ENCODE peak calls at places on chromosomes 1 and 21, in six cellular contexts. One of them, this sample, is unnamed.

GRCh38 chr1:27863552-27863943 is 8.8 kb upstream of the THEMIS2 start:
- DNase-seq in neural crest cell: no peak
- DNase-seq in AG09319: no peak
- DNase-seq in PC-3: no peak
- DNase-seq in mesothelial cell of epicardium: no peak
- DNase-seq in HFFc6: no peak
- DNase-seq in this sample: no peak

GRCh38 chr1:204089044-204089751 is 16.3 kb downstream of the SOX13 start:
- DNase-seq in AG09319: no peak
- DNase-seq in mesothelial cell of epicardium: no peak
- DNase-seq in HFFc6: peak
- DNase-seq in PC-3: no peak
- DNase-seq in neural crest cell: no peak
- DNase-seq in this sample: no peak

GRCh38 chr1:245888809-245889208 is 618.3 kb downstream of the SMYD3 start:
- DNase-seq in PC-3: peak
- DNase-seq in AG09319: no peak
- DNase-seq in mesothelial cell of epicardium: no peak
- DNase-seq in neural crest cell: no peak
- DNase-seq in HFFc6: peak
- DNase-seq in this sample: no peak

GRCh38 chr1:19734472-19734999 is 65.2 kb downstream of the TMCO4 start:
- DNase-seq in mesothelial cell of epicardium: no peak
- DNase-seq in PC-3: no peak
- DNase-seq in AG09319: no peak
- DNase-seq in neural crest cell: no peak
- DNase-seq in HFFc6: peak
- DNase-seq in this sample: no peak

GRCh38 chr1:31723828-31724359 is 20.1 kb upstream of the COL16A1 start:
- DNase-seq in neural crest cell: peak
- DNase-seq in PC-3: peak
- DNase-seq in AG09319: no peak
- DNase-seq in mesothelial cell of epicardium: peak
- DNase-seq in HFFc6: peak
- DNase-seq in this sample: no peak

GRCh38 chr1:228228601-228229074 is 20.8 kb downstream of the OBSCN start:
- DNase-seq in AG09319: peak
- DNase-seq in mesothelial cell of epicardium: no peak
- DNase-seq in PC-3: peak
- DNase-seq in neural crest cell: no peak
- DNase-seq in HFFc6: peak
- DNase-seq in this sample: no peak

GRCh38 chr1:65230741-65231439 is 78.5 kb upstream of the DNAJC6 start:
- DNase-seq in AG09319: no peak
- DNase-seq in neural crest cell: no peak
- DNase-seq in mesothelial cell of epicardium: no peak
- DNase-seq in HFFc6: no peak
- DNase-seq in PC-3: peak
- DNase-seq in this sample: no peak

GRCh38 chr1:111209622-111210021 is 9.2 kb upstream of the DENND2D start:
- DNase-seq in mesothelial cell of epicardium: no peak
- DNase-seq in PC-3: no peak
- DNase-seq in HFFc6: no peak
- DNase-seq in neural crest cell: no peak
- DNase-seq in AG09319: no peak
- DNase-seq in this sample: no peak

GRCh38 chr1:152044386-152044785 is 7.6 kb upstream of the S100A11 start:
- DNase-seq in neural crest cell: no peak
- DNase-seq in AG09319: no peak
- DNase-seq in HFFc6: no peak
- DNase-seq in mesothelial cell of epicardium: no peak
- DNase-seq in PC-3: no peak
- DNase-seq in this sample: no peak

GRCh38 chr1:51482881-51483280 is 36.2 kb downstream of the EPS15 start:
- DNase-seq in HFFc6: no peak
- DNase-seq in neural crest cell: no peak
- DNase-seq in AG09319: no peak
- DNase-seq in mesothelial cell of epicardium: no peak
- DNase-seq in PC-3: no peak
- DNase-seq in this sample: no peak

GRCh38 chr1:103063911-103064310 is 44.4 kb downstream of the COL11A1 start:
- DNase-seq in PC-3: no peak
- DNase-seq in mesothelial cell of epicardium: no peak
- DNase-seq in neural crest cell: no peak
- DNase-seq in HFFc6: no peak
- DNase-seq in AG09319: no peak
- DNase-seq in this sample: no peak

GRCh38 chr1:216665891-216666290 is 57.3 kb downstream of the ESRRG start:
- DNase-seq in AG09319: no peak
- DNase-seq in HFFc6: no peak
- DNase-seq in neural crest cell: no peak
- DNase-seq in mesothelial cell of epicardium: no peak
- DNase-seq in PC-3: no peak
- DNase-seq in this sample: no peak

DNA sequence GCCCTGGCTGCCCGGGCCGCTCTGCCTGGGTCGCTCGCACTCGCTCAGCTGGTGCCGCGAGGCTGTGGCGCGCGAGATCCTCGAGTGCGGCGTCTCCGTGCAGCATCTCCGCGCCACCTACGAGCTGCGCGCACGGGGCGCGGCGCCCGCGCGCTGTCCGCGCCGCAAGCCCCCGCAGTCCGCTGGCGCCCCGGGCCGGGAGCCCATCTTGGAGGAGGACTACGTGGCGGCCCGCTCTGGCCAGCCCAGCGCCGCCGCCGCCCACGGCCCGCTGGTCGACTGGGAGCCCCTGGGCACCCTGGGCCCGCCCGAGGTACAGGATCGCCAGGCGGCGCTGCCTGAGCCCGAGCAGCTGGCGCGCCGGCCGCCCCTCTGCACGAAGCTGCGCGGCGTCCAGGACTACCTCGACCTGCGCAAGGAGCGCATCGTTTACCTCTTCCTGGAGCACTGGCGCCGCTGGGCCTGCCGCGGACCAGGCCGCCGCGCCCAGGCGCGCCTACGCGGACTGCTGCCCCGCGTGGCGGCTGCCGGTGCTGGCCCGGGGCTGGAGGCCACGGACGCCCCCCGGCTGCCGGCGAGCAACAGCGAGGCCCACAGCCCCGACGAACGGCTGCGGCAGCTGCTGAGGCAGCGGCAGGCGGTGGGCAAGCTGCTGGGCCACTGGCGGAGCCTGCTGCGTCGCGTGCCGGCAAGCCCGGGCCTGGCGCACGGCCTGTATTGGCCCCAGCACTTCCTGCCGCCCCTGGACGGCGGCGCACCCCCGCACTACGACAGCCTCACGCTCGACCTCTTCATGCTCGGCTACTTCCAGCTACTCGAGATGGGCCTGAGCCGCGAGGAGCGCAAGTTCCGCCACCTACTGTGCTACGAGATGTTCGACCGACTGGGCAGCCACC is 10.9 kb downstream of the TNFRSF25 start:
- DNase-seq in mesothelial cell of epicardium: no peak
- DNase-seq in PC-3: no peak
- DNase-seq in AG09319: no peak
- DNase-seq in neural crest cell: no peak
- DNase-seq in HFFc6: no peak
- DNase-seq in this sample: no peak
- TF ChIP-seq CTCF in mesothelial cell of epicardium: no peak
- TF ChIP-seq CTCF in PC-3: no peak
- TF ChIP-seq CTCF in AG09319: no peak
- TF ChIP-seq CTCF in neural crest cell: no peak
- TF ChIP-seq CTCF in HFFc6: peak
- TF ChIP-seq CTCF in this sample: no peak

GRCh38 chr1:115466433-115466832 is 128.4 kb upstream of the NGF start:
- DNase-seq in neural crest cell: no peak
- DNase-seq in AG09319: no peak
- DNase-seq in mesothelial cell of epicardium: no peak
- DNase-seq in HFFc6: no peak
- DNase-seq in PC-3: no peak
- DNase-seq in this sample: no peak
- TF ChIP-seq CTCF in neural crest cell: no peak
- TF ChIP-seq CTCF in AG09319: peak
- TF ChIP-seq CTCF in mesothelial cell of epicardium: no peak
- TF ChIP-seq CTCF in HFFc6: peak
- TF ChIP-seq CTCF in PC-3: peak
- TF ChIP-seq CTCF in this sample: no peak

GRCh38 chr1:83055391-83056170 is 943.4 kb downstream of the TTLL7 start:
- DNase-seq in AG09319: no peak
- DNase-seq in neural crest cell: no peak
- DNase-seq in mesothelial cell of epicardium: no peak
- DNase-seq in HFFc6: no peak
- DNase-seq in PC-3: peak
- DNase-seq in this sample: no peak

GRCh38 chr1:83058327-83058726 is 940.6 kb downstream of the TTLL7 start:
- DNase-seq in PC-3: no peak
- DNase-seq in AG09319: no peak
- DNase-seq in mesothelial cell of epicardium: no peak
- DNase-seq in neural crest cell: no peak
- DNase-seq in HFFc6: no peak
- DNase-seq in this sample: no peak

GRCh38 chr1:83053446-83053845 is 945.5 kb downstream of the TTLL7 start:
- DNase-seq in neural crest cell: no peak
- DNase-seq in AG09319: no peak
- DNase-seq in PC-3: no peak
- DNase-seq in HFFc6: no peak
- DNase-seq in mesothelial cell of epicardium: no peak
- DNase-seq in this sample: no peak

GRCh38 chr1:83052865-83053264 is 946.1 kb downstream of the TTLL7 start:
- DNase-seq in mesothelial cell of epicardium: no peak
- DNase-seq in AG09319: no peak
- DNase-seq in PC-3: peak
- DNase-seq in HFFc6: no peak
- DNase-seq in neural crest cell: no peak
- DNase-seq in this sample: no peak
- TF ChIP-seq CTCF in mesothelial cell of epicardium: no peak
- TF ChIP-seq CTCF in AG09319: no peak
- TF ChIP-seq CTCF in PC-3: no peak
- TF ChIP-seq CTCF in HFFc6: no peak
- TF ChIP-seq CTCF in neural crest cell: no peak
- TF ChIP-seq CTCF in this sample: no peak

GRCh38 chr1:179882253-179883039 is at the start of gene TOR1AIP1:
- DNase-seq in HFFc6: peak
- DNase-seq in PC-3: peak
- DNase-seq in mesothelial cell of epicardium: peak
- DNase-seq in neural crest cell: peak
- DNase-seq in AG09319: peak
- DNase-seq in this sample: peak
- TF ChIP-seq CTCF in HFFc6: peak
- TF ChIP-seq CTCF in PC-3: no peak
- TF ChIP-seq CTCF in mesothelial cell of epicardium: peak
- TF ChIP-seq CTCF in neural crest cell: peak
- TF ChIP-seq CTCF in AG09319: peak
- TF ChIP-seq CTCF in this sample: peak

GRCh38 chr21:45920824-45921600 is 60.6 kb upstream of the COL6A1 start:
- DNase-seq in HFFc6: peak
- DNase-seq in PC-3: no peak
- DNase-seq in neural crest cell: no peak
- DNase-seq in AG09319: no peak
- DNase-seq in mesothelial cell of epicardium: no peak
- DNase-seq in this sample: no peak
- TF ChIP-seq CTCF in HFFc6: no peak
- TF ChIP-seq CTCF in PC-3: no peak
- TF ChIP-seq CTCF in neural crest cell: no peak
- TF ChIP-seq CTCF in AG09319: no peak
- TF ChIP-seq CTCF in mesothelial cell of epicardium: no peak
- TF ChIP-seq CTCF in this sample: no peak

GRCh38 chr1:157496121-157496526 is 56.2 kb downstream of the FCRL5 start:
- DNase-seq in mesothelial cell of epicardium: no peak
- DNase-seq in neural crest cell: peak
- DNase-seq in HFFc6: peak
- DNase-seq in PC-3: peak
- DNase-seq in AG09319: no peak
- DNase-seq in this sample: no peak
- TF ChIP-seq CTCF in mesothelial cell of epicardium: peak
- TF ChIP-seq CTCF in neural crest cell: peak
- TF ChIP-seq CTCF in HFFc6: peak
- TF ChIP-seq CTCF in PC-3: peak
- TF ChIP-seq CTCF in AG09319: peak
- TF ChIP-seq CTCF in this sample: peak

GRCh38 chr21:27759091-27759659 is 792.3 kb upstream of the ADAMTS5 start:
- DNase-seq in HFFc6: no peak
- DNase-seq in AG09319: no peak
- DNase-seq in PC-3: peak
- DNase-seq in neural crest cell: peak
- DNase-seq in mesothelial cell of epicardium: no peak
- DNase-seq in this sample: no peak
- TF ChIP-seq CTCF in HFFc6: peak
- TF ChIP-seq CTCF in AG09319: peak
- TF ChIP-seq CTCF in PC-3: peak
- TF ChIP-seq CTCF in neural crest cell: peak
- TF ChIP-seq CTCF in mesothelial cell of epicardium: no peak
- TF ChIP-seq CTCF in this sample: no peak

DNA sequence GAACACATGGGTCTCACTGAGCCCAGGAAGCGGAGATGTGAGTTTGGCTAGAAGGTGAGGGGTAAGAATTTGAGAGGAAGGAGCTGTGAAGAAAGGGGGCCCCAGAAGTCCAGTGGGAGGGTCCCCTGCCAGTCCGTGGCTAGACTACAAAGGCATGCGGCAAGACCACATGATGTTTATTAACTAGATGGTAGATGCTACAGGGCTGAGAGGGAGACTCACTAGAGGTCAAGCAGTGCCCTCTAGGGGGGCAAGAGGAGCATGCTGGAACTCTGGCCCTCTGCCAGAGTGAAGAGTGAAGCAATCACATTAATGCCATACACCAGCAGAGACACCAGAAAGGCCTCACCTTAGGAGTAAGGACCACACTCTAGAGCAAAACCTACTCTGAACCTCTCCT is 12.2 kb downstream of the KIAA0319L start:
- DNase-seq in neural crest cell: no peak
- DNase-seq in HFFc6: no peak
- DNase-seq in mesothelial cell of epicardium: no peak
- DNase-seq in AG09319: no peak
- DNase-seq in PC-3: peak
- DNase-seq in this sample: no peak
- TF ChIP-seq CTCF in neural crest cell: peak
- TF ChIP-seq CTCF in HFFc6: peak
- TF ChIP-seq CTCF in mesothelial cell of epicardium: no peak
- TF ChIP-seq CTCF in AG09319: peak
- TF ChIP-seq CTCF in PC-3: peak
- TF ChIP-seq CTCF in this sample: no peak

DNA sequence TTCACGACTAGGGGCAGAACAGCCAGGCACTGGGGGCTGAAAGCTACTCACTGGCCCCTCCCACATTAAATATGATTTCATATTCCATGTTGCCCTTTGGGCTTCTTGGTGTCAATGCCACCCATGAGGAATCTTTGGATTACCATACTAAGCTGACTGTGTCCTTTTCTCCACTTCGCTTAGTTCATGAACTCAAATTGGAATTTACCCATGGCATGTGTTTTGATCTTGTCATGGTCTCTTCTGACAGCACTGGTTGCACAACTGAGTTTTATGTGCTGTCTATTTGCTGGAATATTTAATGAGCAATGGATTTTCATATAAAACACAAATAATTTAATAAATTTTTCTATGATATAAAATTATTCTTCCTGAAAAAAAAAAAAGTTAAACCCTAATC is 59.2 kb downstream of the SERBP1 start:
- DNase-seq in neural crest cell: no peak
- DNase-seq in HFFc6: no peak
- DNase-seq in mesothelial cell of epicardium: no peak
- DNase-seq in PC-3: no peak
- DNase-seq in AG09319: no peak
- DNase-seq in this sample: no peak
- TF ChIP-seq CTCF in neural crest cell: no peak
- TF ChIP-seq CTCF in HFFc6: no peak
- TF ChIP-seq CTCF in mesothelial cell of epicardium: no peak
- TF ChIP-seq CTCF in PC-3: no peak
- TF ChIP-seq CTCF in AG09319: no peak
- TF ChIP-seq CTCF in this sample: no peak

GRCh38 chr1:99788896-99789295 is 22.5 kb upstream of the FRRS1 start:
- DNase-seq in AG09319: no peak
- DNase-seq in PC-3: no peak
- DNase-seq in HFFc6: no peak
- DNase-seq in mesothelial cell of epicardium: no peak
- DNase-seq in neural crest cell: no peak
- DNase-seq in this sample: no peak
- TF ChIP-seq CTCF in AG09319: no peak
- TF ChIP-seq CTCF in PC-3: no peak
- TF ChIP-seq CTCF in HFFc6: no peak
- TF ChIP-seq CTCF in mesothelial cell of epicardium: no peak
- TF ChIP-seq CTCF in neural crest cell: no peak
- TF ChIP-seq CTCF in this sample: no peak